ENCODE peak calls at places on chromosomes 11 and 22, in six cellular contexts. G is GM12891, P is tibial nerve, M is lower leg skin, D is Peyer's patch, T is heart left ventricle. A is an unnamed sample.

GRCh38 chr22:48919851-48920589 is 907.7 kb downstream of the BRD1 start:
- DNase-seq in D (no peak), T (no peak), P (no peak), G (no peak), M (no peak), A (no peak)

GRCh38 chr11:74427377-74427776 is 29.1 kb upstream of the PGM2L1 start:
- DNase-seq in G (no peak), P (no peak), T (no peak), D (no peak), M (no peak), A (no peak)

GRCh38 chr11:33147559-33147958 is 13.7 kb downstream of the CSTF3 start:
- DNase-seq in G (no peak), T (no peak), P (no peak), M (no peak), D (no peak), A (no peak)

GRCh38 chr11:110123003-110123402 is 29.8 kb downstream of the ZC3H12C start:
- DNase-seq in M (no peak), P (no peak), G (no peak), T (no peak), D (no peak), A (no peak)

GRCh38 chr22:35708453-35708852 is 9.2 kb upstream of the APOL5 start:
- DNase-seq in P (no peak), T (no peak), G (no peak), D (no peak), M (no peak), A (no peak)

GRCh38 chr11:103359221-103359620 is 250.0 kb downstream of the DYNC2H1 start:
- DNase-seq in T (no peak), D (no peak), M (no peak), G (no peak), P (no peak), A (no peak)

GRCh38 chr11:31509017-31509411 is 408 bp downstream of the IMMP1L start:
- DNase-seq in G (no peak), D (no peak), P (no peak), T (no peak), M (no peak), A (no peak)

GRCh38 chr11:12397953-12398352 is 20.6 kb downstream of the PARVA start:
- DNase-seq in P (no peak), G (no peak), M (no peak), D (peak; percentile 53), T (peak; percentile 75), A (peak; percentile 81)

GRCh38 chr11:107858217-107859070 is at the start of gene SLC35F2:
- DNase-seq in M (peak; percentile 92), T (peak; percentile 78), D (peak; percentile 89), P (no peak), G (peak; percentile 69), A (no peak)

GRCh38 chr11:75543808-75544207 is 18.1 kb upstream of the GDPD5 start:
- DNase-seq in T (no peak), D (no peak), P (no peak), M (no peak), G (no peak), A (no peak)

GRCh38 chr11:85798361-85798760 is 12.6 kb downstream of the SYTL2 start:
- DNase-seq in P (no peak), T (no peak), D (no peak), M (no peak), G (no peak), A (no peak)

GRCh38 chr11:33722579-33723234 is 13.5 kb downstream of the CD59 start:
- DNase-seq in D (no peak), G (no peak), T (no peak), M (peak; percentile 86), P (no peak), A (no peak)

GRCh38 chr11:112613051-112613972 is 347.9 kb upstream of the NCAM1 start:
- DNase-seq in P (no peak), T (no peak), D (peak; percentile 54), M (no peak), G (no peak), A (peak; percentile 29)

GRCh38 chr11:27201454-27202302 is 161.1 kb downstream of the BBOX1 start:
- DNase-seq in G (no peak), P (peak; percentile 77), M (peak; percentile 95), D (peak; percentile 94), T (peak; percentile 70), A (peak; percentile 58)

GRCh38 chr11:129643031-129643721 is 172.5 kb upstream of the TMEM45B start:
- DNase-seq in D (no peak), T (no peak), M (no peak), G (no peak), P (no peak), A (no peak)

GRCh38 chr11:67601098-67601497 is 5.6 kb upstream of the NDUFV1 start:
- DNase-seq in D (no peak), G (no peak), T (no peak), M (peak; percentile 78), P (no peak), A (no peak)

GRCh38 chr11:58658553-58659080 is 36.2 kb downstream of the CNTF start:
- DNase-seq in D (no peak), P (no peak), G (no peak), M (no peak), T (no peak), A (no peak)

GRCh38 chr11:95085117-95085825 is 4.4 kb upstream of the ENDOD1 start:
- DNase-seq in G (no peak), M (no peak), P (no peak), T (no peak), D (no peak), A (no peak)

GRCh38 chr11:75592699-75593098 is 30.6 kb downstream of the SERPINH1 start:
- DNase-seq in M (no peak), G (no peak), D (no peak), T (no peak), P (no peak), A (no peak)

GRCh38 chr11:2732261-2732939 is 32.6 kb upstream of the KCNQ1OT1 start:
- DNase-seq in P (no peak), T (no peak), G (no peak), D (no peak), M (no peak), A (no peak)

GRCh38 chr22:36998620-36999351 is 20.5 kb downstream of the TST start:
- DNase-seq in G (no peak), D (peak; percentile 71), P (no peak), T (no peak), M (no peak), A (peak; percentile 44)

GRCh38 chr11:68191661-68192579 is 21.2 kb downstream of the KMT5B start:
- DNase-seq in M (no peak), P (no peak), D (no peak), T (no peak), G (no peak), A (no peak)

GRCh38 chr22:35384567-35384966 is 3.7 kb downstream of the HMOX1 start:
- DNase-seq in D (no peak), T (no peak), M (no peak), P (no peak), G (no peak), A (no peak)

DNA sequence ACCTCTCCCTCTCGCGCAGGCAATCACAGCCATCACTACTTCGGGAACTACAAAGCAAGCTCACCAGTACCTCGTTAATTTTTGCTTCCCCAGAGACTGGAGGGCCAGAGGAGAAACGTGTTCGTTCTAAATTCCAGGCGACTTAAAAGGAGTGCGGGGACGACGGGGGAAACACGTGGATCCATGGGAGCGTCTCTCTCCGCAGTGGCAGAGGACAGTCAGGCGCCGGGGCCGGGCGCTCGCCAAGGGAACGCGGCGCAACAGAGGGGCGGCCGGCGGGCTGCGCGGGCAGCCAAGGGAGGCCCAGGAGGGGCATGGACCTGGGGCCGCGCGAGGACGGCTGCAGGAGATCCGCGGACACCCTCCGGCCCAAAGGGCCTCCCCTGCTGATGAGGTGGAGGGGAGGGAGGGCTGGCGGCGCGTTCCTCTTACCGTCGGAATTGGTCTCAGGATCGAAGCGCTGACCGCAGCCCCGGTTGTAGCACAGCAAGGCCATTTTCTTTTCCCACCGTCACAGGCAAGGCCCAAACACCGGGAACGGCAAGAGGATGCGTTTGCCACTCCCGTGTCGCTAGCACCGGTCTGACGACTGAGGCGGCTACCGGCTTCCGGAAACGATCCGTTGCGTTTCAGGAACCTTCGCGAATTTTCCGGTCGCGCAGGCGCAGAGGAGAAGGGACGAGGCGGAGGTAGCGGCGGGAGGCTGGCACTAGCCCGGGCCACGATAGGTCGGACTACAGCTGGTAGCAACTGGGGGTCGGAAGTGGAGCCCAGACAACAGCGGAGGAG is at the start of gene CHORDC1:
- DNase-seq in M (peak; percentile 98), G (peak; percentile 66), D (peak; percentile 97), T (peak; percentile 96), P (peak; percentile 89), A (peak; percentile 40)
- TF ChIP-seq POLR2A in M (no peak), G (peak; percentile 90), D (peak; percentile 94), T (peak; percentile 96), P (peak; percentile 97), A (peak; percentile 71)

GRCh38 chr11:45847908-45848316 is 637 bp downstream of the CRY2 start:
- DNase-seq in M (peak; percentile 87), G (no peak), D (peak; percentile 70), P (peak; percentile 24), T (no peak), A (peak; percentile 49)
- TF ChIP-seq POLR2A in M (no peak), G (no peak), D (no peak), P (no peak), T (no peak), A (no peak)

DNA sequence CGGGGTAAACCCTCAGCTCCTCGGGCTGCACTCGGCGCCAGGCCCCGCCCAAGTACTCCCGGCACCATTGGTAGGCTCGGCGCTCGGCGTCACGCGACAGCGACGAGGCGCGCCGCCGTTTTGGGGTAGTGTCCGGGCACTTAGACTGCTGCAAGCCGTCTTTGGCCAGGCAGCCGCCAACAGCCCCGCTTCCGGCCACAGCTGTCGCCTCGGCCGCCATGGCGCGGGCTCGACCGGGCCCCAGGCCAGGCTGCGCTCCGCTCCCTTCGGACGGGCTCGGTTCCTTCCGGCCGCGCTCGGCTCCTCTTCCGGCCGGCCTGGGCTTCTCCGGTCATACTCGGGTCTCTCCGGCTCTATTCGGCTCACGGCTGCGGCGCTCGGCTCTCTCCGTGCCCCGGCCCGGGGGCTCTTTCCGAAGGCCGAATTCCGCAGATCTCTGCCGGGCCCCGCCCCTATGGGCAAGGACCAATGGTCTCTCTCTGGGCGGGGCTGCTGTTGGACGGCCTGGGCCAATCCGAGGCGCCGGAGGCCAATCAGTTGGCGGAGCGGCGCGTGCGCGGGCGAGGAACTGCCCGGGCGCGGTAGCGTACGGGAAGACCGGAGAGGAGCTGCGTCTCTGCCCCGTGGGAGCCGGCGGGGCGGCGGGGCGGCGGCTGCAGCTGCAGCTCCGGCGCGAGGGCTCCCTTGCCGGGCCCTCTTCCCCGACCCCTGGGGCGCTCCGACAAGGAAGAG is at the start of gene CHKB:
- DNase-seq in D (peak; percentile 99), P (peak; percentile 95), M (peak; percentile 99), G (peak; percentile 100), T (peak; percentile 99), A (peak; percentile 98)
- TF ChIP-seq POLR2A in D (peak; percentile 93), P (peak; percentile 94), M (no peak), G (peak; percentile 32), T (peak; percentile 99), A (peak; percentile 59)

DNA sequence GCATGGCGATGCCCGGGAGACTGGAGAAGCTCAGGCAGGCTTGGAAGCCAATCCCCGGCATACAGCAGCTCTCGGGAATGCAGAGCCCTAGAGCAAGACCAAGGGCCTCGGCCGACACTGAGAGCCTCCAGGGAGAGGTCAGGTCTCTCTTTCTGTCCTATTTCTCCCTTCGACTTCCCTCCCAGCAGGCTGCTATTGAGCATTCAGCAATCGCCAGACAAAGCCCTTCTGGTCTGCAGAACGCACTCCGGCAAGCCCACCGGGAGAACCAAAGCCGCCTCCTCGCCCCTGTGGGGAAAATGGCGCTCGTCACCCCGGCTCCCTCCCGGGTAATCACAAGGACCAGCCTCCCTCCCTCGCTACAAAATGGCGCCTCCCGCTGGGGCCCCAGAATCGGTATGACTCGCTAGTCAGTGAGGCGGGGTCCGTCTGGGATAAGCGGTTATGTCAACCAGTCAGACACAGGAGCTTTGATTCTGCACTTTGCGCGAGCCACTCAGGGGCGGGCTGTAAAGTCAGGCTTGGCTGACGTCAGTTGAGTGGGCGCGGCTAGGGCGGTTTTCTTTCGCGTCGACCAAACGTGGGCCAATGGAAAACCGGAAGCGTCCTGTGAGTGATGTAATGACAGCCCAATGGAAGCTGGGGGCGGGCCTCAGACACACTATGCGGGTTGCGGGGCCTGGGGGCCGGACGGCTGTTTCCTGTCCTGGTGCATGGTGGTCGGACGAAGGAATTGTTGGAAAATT is at the start of gene ZNF143:
- DNase-seq in M (peak; percentile 100), G (peak; percentile 77), D (peak; percentile 100), P (peak; percentile 100), T (peak; percentile 100), A (peak; percentile 98)
- TF ChIP-seq POLR2A in M (no peak), G (peak; percentile 84), D (peak; percentile 93), P (peak; percentile 97), T (peak; percentile 91), A (peak; percentile 72)

A was measured in H54.